ENCODE peak calls at places on chromosomes 4 and X, in eight cellular contexts. One of them, this sample, is unnamed.

GRCh38 chr4:52577285-52577968 is 81.7 kb downstream of the USP46 start:
- DNase-seq in left colon: no peak
- DNase-seq in NCI-H1417 treated with DMSO at 0.1 percent for 48 hours: no peak
- DNase-seq in activated CD8-positive, alpha-beta memory T cell treated with anti-CD3 and anti-CD28 coated beads, Interleukin-2, amount 50 U/mL, for 4 hours: no peak
- DNase-seq in KG1: no peak
- DNase-seq in activated T-cell treated with anti-CD3 and anti-CD28 coated beads, Interleukin-2, amount 50 U/mL, for 4 hours: no peak
- DNase-seq in NAMALWA: no peak
- DNase-seq in stimulated activated CD4-positive, alpha-beta T cell treated with anti-CD3 and anti-CD28 coated beads, Interleukin-15, amount 100 ng/mL, for 48 hours: no peak
- DNase-seq in this sample: no peak

GRCh38 chrX:134868766-134869495 is 121.9 kb upstream of the SMIM10 start:
- DNase-seq in left colon: no peak
- DNase-seq in NCI-H1417 treated with DMSO at 0.1 percent for 48 hours: no peak
- DNase-seq in activated CD8-positive, alpha-beta memory T cell treated with anti-CD3 and anti-CD28 coated beads, Interleukin-2, amount 50 U/mL, for 4 hours: no peak
- DNase-seq in KG1: no peak
- DNase-seq in activated T-cell treated with anti-CD3 and anti-CD28 coated beads, Interleukin-2, amount 50 U/mL, for 4 hours: no peak
- DNase-seq in NAMALWA: no peak
- DNase-seq in stimulated activated CD4-positive, alpha-beta T cell treated with anti-CD3 and anti-CD28 coated beads, Interleukin-15, amount 100 ng/mL, for 48 hours: no peak
- DNase-seq in this sample: no peak

GRCh38 chr4:172521680-172522079 is 646.9 kb upstream of the GALNT7 start:
- DNase-seq in left colon: no peak
- DNase-seq in NCI-H1417 treated with DMSO at 0.1 percent for 48 hours: no peak
- DNase-seq in activated CD8-positive, alpha-beta memory T cell treated with anti-CD3 and anti-CD28 coated beads, Interleukin-2, amount 50 U/mL, for 4 hours: no peak
- DNase-seq in KG1: no peak
- DNase-seq in activated T-cell treated with anti-CD3 and anti-CD28 coated beads, Interleukin-2, amount 50 U/mL, for 4 hours: no peak
- DNase-seq in NAMALWA: no peak
- DNase-seq in stimulated activated CD4-positive, alpha-beta T cell treated with anti-CD3 and anti-CD28 coated beads, Interleukin-15, amount 100 ng/mL, for 48 hours: no peak
- DNase-seq in this sample: no peak

GRCh38 chr4:85565761-85566480 is 91.0 kb downstream of the ARHGAP24 start:
- DNase-seq in left colon: no peak
- DNase-seq in NCI-H1417 treated with DMSO at 0.1 percent for 48 hours: no peak
- DNase-seq in activated CD8-positive, alpha-beta memory T cell treated with anti-CD3 and anti-CD28 coated beads, Interleukin-2, amount 50 U/mL, for 4 hours: no peak
- DNase-seq in KG1: no peak
- DNase-seq in activated T-cell treated with anti-CD3 and anti-CD28 coated beads, Interleukin-2, amount 50 U/mL, for 4 hours: no peak
- DNase-seq in NAMALWA: no peak
- DNase-seq in stimulated activated CD4-positive, alpha-beta T cell treated with anti-CD3 and anti-CD28 coated beads, Interleukin-15, amount 100 ng/mL, for 48 hours: no peak
- DNase-seq in this sample: no peak

GRCh38 chr4:186592961-186593586 is 37.7 kb upstream of the MTNR1A start:
- DNase-seq in left colon: no peak
- DNase-seq in NCI-H1417 treated with DMSO at 0.1 percent for 48 hours: no peak
- DNase-seq in activated CD8-positive, alpha-beta memory T cell treated with anti-CD3 and anti-CD28 coated beads, Interleukin-2, amount 50 U/mL, for 4 hours: no peak
- DNase-seq in KG1: no peak
- DNase-seq in activated T-cell treated with anti-CD3 and anti-CD28 coated beads, Interleukin-2, amount 50 U/mL, for 4 hours: no peak
- DNase-seq in NAMALWA: no peak
- DNase-seq in stimulated activated CD4-positive, alpha-beta T cell treated with anti-CD3 and anti-CD28 coated beads, Interleukin-15, amount 100 ng/mL, for 48 hours: no peak
- DNase-seq in this sample: no peak

GRCh38 chr4:169870507-169870906 is 112.8 kb upstream of the HPF1 start:
- DNase-seq in left colon: no peak
- DNase-seq in NCI-H1417 treated with DMSO at 0.1 percent for 48 hours: no peak
- DNase-seq in activated CD8-positive, alpha-beta memory T cell treated with anti-CD3 and anti-CD28 coated beads, Interleukin-2, amount 50 U/mL, for 4 hours: no peak
- DNase-seq in KG1: no peak
- DNase-seq in activated T-cell treated with anti-CD3 and anti-CD28 coated beads, Interleukin-2, amount 50 U/mL, for 4 hours: no peak
- DNase-seq in NAMALWA: no peak
- DNase-seq in stimulated activated CD4-positive, alpha-beta T cell treated with anti-CD3 and anti-CD28 coated beads, Interleukin-15, amount 100 ng/mL, for 48 hours: no peak
- DNase-seq in this sample: no peak

GRCh38 chr4:82704156-82704555 is 94.4 kb downstream of the SCD5 start:
- DNase-seq in left colon: no peak
- DNase-seq in NCI-H1417 treated with DMSO at 0.1 percent for 48 hours: no peak
- DNase-seq in activated CD8-positive, alpha-beta memory T cell treated with anti-CD3 and anti-CD28 coated beads, Interleukin-2, amount 50 U/mL, for 4 hours: no peak
- DNase-seq in KG1: no peak
- DNase-seq in activated T-cell treated with anti-CD3 and anti-CD28 coated beads, Interleukin-2, amount 50 U/mL, for 4 hours: no peak
- DNase-seq in NAMALWA: no peak
- DNase-seq in stimulated activated CD4-positive, alpha-beta T cell treated with anti-CD3 and anti-CD28 coated beads, Interleukin-15, amount 100 ng/mL, for 48 hours: no peak
- DNase-seq in this sample: no peak

GRCh38 chr4:145231906-145232700 is 51.7 kb upstream of the OTUD4 start:
- DNase-seq in left colon: no peak
- DNase-seq in NCI-H1417 treated with DMSO at 0.1 percent for 48 hours: no peak
- DNase-seq in activated CD8-positive, alpha-beta memory T cell treated with anti-CD3 and anti-CD28 coated beads, Interleukin-2, amount 50 U/mL, for 4 hours: no peak
- DNase-seq in KG1: no peak
- DNase-seq in activated T-cell treated with anti-CD3 and anti-CD28 coated beads, Interleukin-2, amount 50 U/mL, for 4 hours: no peak
- DNase-seq in NAMALWA: no peak
- DNase-seq in stimulated activated CD4-positive, alpha-beta T cell treated with anti-CD3 and anti-CD28 coated beads, Interleukin-15, amount 100 ng/mL, for 48 hours: no peak
- DNase-seq in this sample: no peak

GRCh38 chr4:73006286-73006990 is 63.1 kb downstream of the COX18 start:
- DNase-seq in left colon: no peak
- DNase-seq in NCI-H1417 treated with DMSO at 0.1 percent for 48 hours: no peak
- DNase-seq in activated CD8-positive, alpha-beta memory T cell treated with anti-CD3 and anti-CD28 coated beads, Interleukin-2, amount 50 U/mL, for 4 hours: no peak
- DNase-seq in KG1: no peak
- DNase-seq in activated T-cell treated with anti-CD3 and anti-CD28 coated beads, Interleukin-2, amount 50 U/mL, for 4 hours: no peak
- DNase-seq in NAMALWA: no peak
- DNase-seq in stimulated activated CD4-positive, alpha-beta T cell treated with anti-CD3 and anti-CD28 coated beads, Interleukin-15, amount 100 ng/mL, for 48 hours: no peak
- DNase-seq in this sample: no peak

GRCh38 chr4:66465111-66465510 is 794.8 kb upstream of the EPHA5 start:
- DNase-seq in left colon: no peak
- DNase-seq in NCI-H1417 treated with DMSO at 0.1 percent for 48 hours: no peak
- DNase-seq in activated CD8-positive, alpha-beta memory T cell treated with anti-CD3 and anti-CD28 coated beads, Interleukin-2, amount 50 U/mL, for 4 hours: no peak
- DNase-seq in KG1: no peak
- DNase-seq in activated T-cell treated with anti-CD3 and anti-CD28 coated beads, Interleukin-2, amount 50 U/mL, for 4 hours: no peak
- DNase-seq in NAMALWA: no peak
- DNase-seq in stimulated activated CD4-positive, alpha-beta T cell treated with anti-CD3 and anti-CD28 coated beads, Interleukin-15, amount 100 ng/mL, for 48 hours: no peak
- DNase-seq in this sample: no peak

GRCh38 chrX:1481636-1482529 is 29.2 kb upstream of the ASMTL start:
- DNase-seq in left colon: peak; percentile 60
- DNase-seq in NCI-H1417 treated with DMSO at 0.1 percent for 48 hours: no peak
- DNase-seq in activated CD8-positive, alpha-beta memory T cell treated with anti-CD3 and anti-CD28 coated beads, Interleukin-2, amount 50 U/mL, for 4 hours: peak; percentile 69
- DNase-seq in KG1: no peak
- DNase-seq in activated T-cell treated with anti-CD3 and anti-CD28 coated beads, Interleukin-2, amount 50 U/mL, for 4 hours: peak; percentile 68
- DNase-seq in NAMALWA: peak; percentile 93
- DNase-seq in stimulated activated CD4-positive, alpha-beta T cell treated with anti-CD3 and anti-CD28 coated beads, Interleukin-15, amount 100 ng/mL, for 48 hours: peak; percentile 60
- DNase-seq in this sample: no peak

GRCh38 chr4:185275501-185275900 is 66.1 kb downstream of the SNX25 start:
- DNase-seq in left colon: no peak
- DNase-seq in NCI-H1417 treated with DMSO at 0.1 percent for 48 hours: no peak
- DNase-seq in activated CD8-positive, alpha-beta memory T cell treated with anti-CD3 and anti-CD28 coated beads, Interleukin-2, amount 50 U/mL, for 4 hours: no peak
- DNase-seq in KG1: no peak
- DNase-seq in activated T-cell treated with anti-CD3 and anti-CD28 coated beads, Interleukin-2, amount 50 U/mL, for 4 hours: no peak
- DNase-seq in NAMALWA: no peak
- DNase-seq in stimulated activated CD4-positive, alpha-beta T cell treated with anti-CD3 and anti-CD28 coated beads, Interleukin-15, amount 100 ng/mL, for 48 hours: no peak
- DNase-seq in this sample: no peak

GRCh38 chr4:56544573-56545131 is 39.1 kb downstream of the ARL9 start:
- DNase-seq in left colon: peak; percentile 88
- DNase-seq in NCI-H1417 treated with DMSO at 0.1 percent for 48 hours: no peak
- DNase-seq in activated CD8-positive, alpha-beta memory T cell treated with anti-CD3 and anti-CD28 coated beads, Interleukin-2, amount 50 U/mL, for 4 hours: peak; percentile 89
- DNase-seq in KG1: peak; percentile 72
- DNase-seq in activated T-cell treated with anti-CD3 and anti-CD28 coated beads, Interleukin-2, amount 50 U/mL, for 4 hours: peak; percentile 88
- DNase-seq in NAMALWA: peak; percentile 82
- DNase-seq in stimulated activated CD4-positive, alpha-beta T cell treated with anti-CD3 and anti-CD28 coated beads, Interleukin-15, amount 100 ng/mL, for 48 hours: peak; percentile 60
- DNase-seq in this sample: peak; percentile 63

This sample was measured in anterior cingulate cortex.